ENCODE peak calls at places on chromosomes 11 and 22, in seven cellular contexts. One of them, this sample, is unnamed. For H3K4me1, the result is how much of the 10 kb centered on the place peaks cover.

GRCh38 chr22:19055801-19056200 is 66.4 kb downstream of the DGCR2 start:
- DNase-seq in GM23338: no peak
- DNase-seq in lower lobe of right lung: peak
- DNase-seq in Peyer's patch: peak
- DNase-seq in keratinocyte: no peak
- DNase-seq in esophagus squamous epithelium: no peak
- DNase-seq in PC-9: no peak
- DNase-seq in this sample: no peak

GRCh38 chr11:198236-198806 is 5.4 kb downstream of the SCGB1C1 start:
- DNase-seq in GM23338: no peak
- DNase-seq in keratinocyte: no peak
- DNase-seq in Peyer's patch: peak
- DNase-seq in esophagus squamous epithelium: no peak
- DNase-seq in PC-9: no peak
- DNase-seq in lower lobe of right lung: peak
- DNase-seq in this sample: no peak

GRCh38 chr11:133163463-133164419 is 368.6 kb downstream of the OPCML start:
- DNase-seq in Peyer's patch: peak
- DNase-seq in GM23338: peak
- DNase-seq in PC-9: peak
- DNase-seq in keratinocyte: no peak
- DNase-seq in esophagus squamous epithelium: no peak
- DNase-seq in lower lobe of right lung: no peak
- DNase-seq in this sample: no peak

GRCh38 chr11:34730544-34731295 is 109.8 kb downstream of the EHF start:
- DNase-seq in keratinocyte: no peak
- DNase-seq in PC-9: no peak
- DNase-seq in Peyer's patch: no peak
- DNase-seq in esophagus squamous epithelium: no peak
- DNase-seq in lower lobe of right lung: no peak
- DNase-seq in GM23338: no peak
- DNase-seq in this sample: no peak

GRCh38 chr11:9797300-9797699 is 133.4 kb downstream of the SWAP70 start:
- DNase-seq in GM23338: no peak
- DNase-seq in keratinocyte: no peak
- DNase-seq in PC-9: no peak
- DNase-seq in esophagus squamous epithelium: no peak
- DNase-seq in lower lobe of right lung: no peak
- DNase-seq in Peyer's patch: no peak
- DNase-seq in this sample: no peak

GRCh38 chr11:1450958-1451710 is 35.4 kb downstream of the MOB2 start:
- DNase-seq in PC-9: no peak
- DNase-seq in esophagus squamous epithelium: no peak
- DNase-seq in GM23338: no peak
- DNase-seq in keratinocyte: no peak
- DNase-seq in Peyer's patch: no peak
- DNase-seq in lower lobe of right lung: no peak
- DNase-seq in this sample: no peak

GRCh38 chr11:114280696-114281095 is 15.5 kb upstream of the NNMT start:
- DNase-seq in GM23338: peak
- DNase-seq in keratinocyte: no peak
- DNase-seq in esophagus squamous epithelium: no peak
- DNase-seq in PC-9: no peak
- DNase-seq in Peyer's patch: peak
- DNase-seq in lower lobe of right lung: peak
- DNase-seq in this sample: no peak

GRCh38 chr11:34317038-34317360 is 40.8 kb downstream of the ABTB2 start:
- DNase-seq in PC-9: peak
- DNase-seq in keratinocyte: no peak
- DNase-seq in Peyer's patch: no peak
- DNase-seq in lower lobe of right lung: no peak
- DNase-seq in esophagus squamous epithelium: no peak
- DNase-seq in GM23338: no peak
- DNase-seq in this sample: no peak

DNA sequence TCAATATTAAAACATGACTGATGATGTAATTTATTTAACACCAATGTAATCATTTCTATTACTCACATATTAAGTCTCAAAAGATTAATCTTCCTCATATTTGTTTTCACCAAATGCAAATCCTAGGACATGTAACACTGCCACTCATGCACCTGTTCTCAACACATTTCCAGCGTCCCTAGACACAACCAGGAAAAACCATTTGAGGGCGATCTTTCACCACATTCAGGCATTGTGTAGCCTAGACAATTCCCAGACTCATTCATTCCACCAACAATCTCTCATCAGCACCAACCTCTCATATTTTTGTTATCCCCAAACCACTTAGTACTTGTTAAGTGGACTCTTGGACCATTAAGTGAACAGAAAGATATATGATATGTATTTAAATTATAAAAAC is 66.1 kb downstream of the SLC36A4 start:
- DNase-seq in keratinocyte: no peak
- DNase-seq in PC-9: no peak
- DNase-seq in Peyer's patch: no peak
- DNase-seq in lower lobe of right lung: no peak
- DNase-seq in esophagus squamous epithelium: no peak
- DNase-seq in GM23338: peak
- DNase-seq in this sample: no peak
- TF ChIP-seq CTCF in keratinocyte: no peak
- TF ChIP-seq CTCF in PC-9: no peak
- TF ChIP-seq CTCF in Peyer's patch: no peak
- TF ChIP-seq CTCF in lower lobe of right lung: no peak
- TF ChIP-seq CTCF in esophagus squamous epithelium: no peak
- TF ChIP-seq CTCF in GM23338: peak
- TF ChIP-seq CTCF in this sample: no peak

GRCh38 chr11:6646631-6647281 is 8.9 kb downstream of the DCHS1 start:
- DNase-seq in keratinocyte: no peak
- DNase-seq in lower lobe of right lung: no peak
- DNase-seq in esophagus squamous epithelium: no peak
- DNase-seq in GM23338: peak
- DNase-seq in Peyer's patch: peak
- DNase-seq in PC-9: no peak
- DNase-seq in this sample: no peak
- H3K4me3 ChIP-seq in keratinocyte: no peak
- H3K4me3 ChIP-seq in lower lobe of right lung: no peak
- H3K4me3 ChIP-seq in esophagus squamous epithelium: no peak
- H3K4me3 ChIP-seq in GM23338: peak
- H3K4me3 ChIP-seq in Peyer's patch: no peak
- H3K4me3 ChIP-seq in PC-9: no peak
- H3K4me3 ChIP-seq in this sample: peak

DNA sequence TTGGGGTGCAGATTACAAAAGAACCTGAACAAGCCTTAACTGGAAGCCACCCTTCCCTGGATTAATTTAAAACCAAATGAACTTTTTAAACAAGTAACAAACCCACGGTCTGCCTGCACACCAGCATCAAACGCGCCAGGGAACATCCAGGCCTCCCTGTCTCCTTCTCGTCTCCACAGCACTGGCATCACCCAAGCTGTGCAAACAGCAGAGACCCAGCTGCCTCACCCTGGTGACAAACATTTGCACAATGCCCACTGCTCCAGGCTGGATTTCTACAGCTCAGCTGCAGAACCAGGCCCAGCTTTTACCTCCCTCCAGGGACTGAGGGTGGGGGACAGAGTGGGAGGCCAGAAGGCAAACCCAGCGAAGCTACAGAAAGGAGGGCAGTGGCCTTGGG is 7.0 kb downstream of the RPL3 start:
- DNase-seq in esophagus squamous epithelium: no peak
- DNase-seq in lower lobe of right lung: no peak
- DNase-seq in GM23338: no peak
- DNase-seq in Peyer's patch: no peak
- DNase-seq in keratinocyte: peak
- DNase-seq in PC-9: no peak
- DNase-seq in this sample: no peak
- H3K4me1 ChIP-seq in esophagus squamous epithelium: under half
- H3K4me1 ChIP-seq in lower lobe of right lung: half or more
- H3K4me1 ChIP-seq in GM23338: half or more
- H3K4me1 ChIP-seq in Peyer's patch: under half
- H3K4me1 ChIP-seq in keratinocyte: half or more
- H3K4me1 ChIP-seq in PC-9: half or more
- H3K4me1 ChIP-seq in this sample: under half

GRCh38 chr22:31176923-31177322 is 16.9 kb downstream of the RNF185 start:
- DNase-seq in lower lobe of right lung: no peak
- DNase-seq in GM23338: no peak
- DNase-seq in keratinocyte: no peak
- DNase-seq in Peyer's patch: peak
- DNase-seq in PC-9: no peak
- DNase-seq in esophagus squamous epithelium: no peak
- DNase-seq in this sample: no peak
- TF ChIP-seq CTCF in lower lobe of right lung: no peak
- TF ChIP-seq CTCF in GM23338: no peak
- TF ChIP-seq CTCF in keratinocyte: no peak
- TF ChIP-seq CTCF in Peyer's patch: no peak
- TF ChIP-seq CTCF in PC-9: no peak
- TF ChIP-seq CTCF in esophagus squamous epithelium: no peak
- TF ChIP-seq CTCF in this sample: no peak